ENCODE peak calls at places on chromosomes 3 and 15, in eight cellular contexts. M is tibial artery; W is substantia nigra; O is testis; F is stimulated activated CD4-positive, alpha-beta T cell treated with anti-CD3 and anti-CD28 coated beads, Interleukin-2, amount 100 ng/mL, for 48 hours; U is HCEC 1CT; V is T-cell; Y is activated CD4-positive, alpha-beta T cell treated with anti-CD3 and anti-CD28 coated beads for 24 hours. X is an unnamed sample.

GRCh38 chr3:32818431-32819085 is 761 bp downstream of the TRIM71 start:
- DNase-seq in M (no peak), W (no peak), O (peak), F (peak), U (no peak), V (no peak), Y (no peak), X (no peak)

GRCh38 chr15:33561967-33562366 is 251.2 kb downstream of the RYR3 start:
- DNase-seq in M (no peak), W (no peak), O (no peak), F (no peak), U (no peak), V (no peak), Y (no peak), X (no peak)

GRCh38 chr15:52765779-52766178 is 24.4 kb downstream of the ONECUT1 start:
- DNase-seq in M (no peak), W (no peak), O (no peak), F (no peak), U (peak), V (no peak), Y (no peak), X (no peak)

GRCh38 chr3:12822725-12823373 is 18.5 kb downstream of the RPL32 start:
- DNase-seq in M (no peak), W (no peak), O (no peak), F (no peak), U (no peak), V (no peak), Y (no peak), X (no peak)

GRCh38 chr15:69232144-69232543 is 66.6 kb upstream of the PAQR5 start:
- DNase-seq in M (no peak), W (no peak), O (no peak), F (no peak), U (peak), V (no peak), Y (no peak), X (no peak)

GRCh38 chr15:88331291-88331690 is 74.8 kb upstream of the NTRK3 start:
- DNase-seq in M (no peak), W (no peak), O (peak), F (peak), U (no peak), V (peak), Y (peak), X (no peak)

GRCh38 chr15:71275098-71275497 is 159.8 kb downstream of the THSD4 start:
- DNase-seq in M (no peak), W (no peak), O (no peak), F (no peak), U (peak), V (no peak), Y (no peak), X (no peak)

GRCh38 chr3:55518451-55518850 is 31.3 kb upstream of the WNT5A start:
- DNase-seq in M (no peak), W (no peak), O (no peak), F (no peak), U (no peak), V (no peak), Y (no peak), X (no peak)

X was measured in CD4-positive, alpha-beta memory T cell.